ENCODE peak calls at places on chromosomes 16 and 17, in eight cellular contexts. O is EH, Q is Daoy, Z is skeletal muscle cell, J is amniotic stem cell, P is NCI-H226, I is globus pallidus, D is anterior cingulate cortex. T is an unnamed sample.

GRCh38 chr17:17200831-17201230 is 5.3 kb downstream of the PLD6 start:
- DNase-seq in O (peak), Q (no peak), Z (no peak), J (no peak), P (no peak), I (no peak), D (no peak), T (no peak)

GRCh38 chr16:53886482-53887378 is 182.8 kb downstream of the FTO start:
- DNase-seq in O (no peak), Q (no peak), Z (no peak), J (no peak), P (no peak), I (no peak), D (no peak), T (no peak)

GRCh38 chr16:2819179-2819938 is 2.3 kb downstream of the PRSS21 start:
- DNase-seq in O (no peak), Q (no peak), Z (no peak), J (no peak), P (no peak), I (no peak), D (no peak), T (no peak)

GRCh38 chr16:66028505-66029216 is 337.8 kb upstream of the CDH5 start:
- DNase-seq in O (peak), Q (peak), Z (peak), J (peak), P (peak), I (no peak), D (no peak), T (peak)

GRCh38 chr17:46774108-46774737 is 44.3 kb downstream of the WNT3 start:
- DNase-seq in O (peak), Q (no peak), Z (no peak), J (no peak), P (peak), I (no peak), D (no peak), T (no peak)

GRCh38 chr16:84369105-84369504 is 767 bp downstream of the ATP2C2 start:
- DNase-seq in O (no peak), Q (no peak), Z (no peak), J (no peak), P (no peak), I (no peak), D (no peak), T (no peak)

GRCh38 chr17:73300392-73300791 is 11.4 kb downstream of the CDC42EP4 start:
- DNase-seq in O (peak), Q (no peak), Z (no peak), J (no peak), P (no peak), I (no peak), D (no peak), T (no peak)

GRCh38 chr17:82321947-82322466 is 4.6 kb upstream of the CD7 start:
- DNase-seq in O (no peak), Q (no peak), Z (no peak), J (no peak), P (no peak), I (no peak), D (no peak), T (no peak)

GRCh38 chr17:4742629-4743028 is 2.9 kb upstream of the CXCL16 start:
- DNase-seq in O (peak), Q (no peak), Z (no peak), J (no peak), P (no peak), I (no peak), D (no peak), T (no peak)

T was measured in fibroblast of pulmonary artery.